ENCODE peak calls at places on chromosomes 13 and 19, in eight cellular contexts. Y, N, H, E, B, P, Q and R are unnamed samples.

GRCh38 chr13:79548886-79549285 is 67.9 kb downstream of the NDFIP2 start:
- DNase-seq in E (peak; percentile 4), H (no peak), P (no peak), N (no peak), Y (no peak), Q (no peak), B (no peak), R (no peak)

GRCh38 chr13:27696731-27697130 is 75.0 kb downstream of the POLR1D start:
- DNase-seq in H (no peak), P (no peak), N (no peak), B (no peak), E (no peak), Y (no peak), Q (no peak), R (no peak)

GRCh38 chr13:51585696-51586095 is 1.4 kb downstream of the WDFY2 start:
- DNase-seq in Q (no peak), H (no peak), P (no peak), Y (no peak), B (peak; percentile 44), E (no peak), N (no peak), R (no peak)

GRCh38 chr19:10568444-10568825 is 344 bp downstream of the CDKN2D start:
- DNase-seq in E (no peak), N (no peak), Y (no peak), P (peak; percentile 57), B (no peak), H (no peak), Q (no peak), R (no peak)

GRCh38 chr19:5820785-5821184 is 15.9 kb downstream of the NRTN start:
- DNase-seq in P (no peak), E (no peak), H (no peak), Q (no peak), Y (no peak), N (no peak), B (no peak), R (no peak)

GRCh38 chr13:32007494-32007893 is 24.1 kb upstream of the FRY start:
- DNase-seq in H (no peak), E (no peak), Y (no peak), B (no peak), N (no peak), Q (no peak), P (no peak), R (no peak)

GRCh38 chr19:40592170-40592569 is 9.0 kb upstream of the LTBP4 start:
- DNase-seq in Q (peak; percentile 56), H (no peak), B (peak; percentile 83), P (no peak), Y (peak; percentile 71), E (peak; percentile 41), N (no peak), R (peak; percentile 62)

GRCh38 chr13:35479691-35480090 is 3.2 kb upstream of the MAB21L1 start:
- DNase-seq in E (no peak), B (no peak), Q (no peak), P (no peak), Y (no peak), H (no peak), N (no peak), R (no peak)

GRCh38 chr19:13881692-13882418 is 4.9 kb downstream of the NANOS3 start:
- DNase-seq in E (no peak), B (no peak), Q (no peak), P (peak; percentile 33), Y (no peak), N (no peak), H (no peak), R (no peak)

GRCh38 chr19:17967258-17968051 is 548 bp downstream of the KCNN1 start:
- DNase-seq in Y (peak; percentile 48), E (no peak), P (no peak), N (no peak), B (no peak), H (no peak), Q (no peak), R (peak; percentile 63)

GRCh38 chr19:18768997-18769891 is 21.9 kb downstream of the COMP start:
- DNase-seq in Y (no peak), E (no peak), Q (no peak), P (no peak), H (no peak), N (no peak), B (no peak), R (no peak)

GRCh38 chr19:58392945-58393724 is 2.3 kb upstream of the RNF225 start:
- DNase-seq in Y (no peak), N (no peak), E (no peak), Q (no peak), P (no peak), H (no peak), B (no peak), R (no peak)

GRCh38 chr19:28633223-28634030 is 579.5 kb downstream of the UQCRFS1 start:
- DNase-seq in Q (peak; percentile 44), H (no peak), N (peak; percentile 21), Y (peak; percentile 44), P (peak; percentile 36), E (peak; percentile 5), B (peak; percentile 51), R (peak; percentile 79)

GRCh38 chr19:17725422-17726078 is 6.3 kb downstream of the MAP1S start:
- DNase-seq in E (no peak), Q (no peak), P (no peak), Y (no peak), B (no peak), H (no peak), N (no peak), R (peak; percentile 85)

GRCh38 chr19:16161848-16162247 is 11.5 kb downstream of the CIB3 start:
- DNase-seq in E (no peak), B (peak; percentile 93), P (no peak), N (peak; percentile 41), Q (no peak), Y (no peak), H (no peak), R (no peak)

GRCh38 chr13:101383595-101383994 is 32.7 kb downstream of the NALCN start:
- DNase-seq in B (no peak), H (no peak), N (no peak), Q (no peak), E (no peak), Y (no peak), P (no peak), R (no peak)

GRCh38 chr19:18220632-18221275 is 5.5 kb downstream of the PDE4C start:
- DNase-seq in E (no peak), Q (no peak), H (no peak), Y (peak; percentile 33), P (no peak), B (no peak), N (no peak), R (peak; percentile 93)

GRCh38 chr19:34404109-34404909 is at the start of gene PDCD2L:
- DNase-seq in N (peak; percentile 40), P (peak; percentile 95), Y (peak; percentile 92), E (peak; percentile 86), H (peak; percentile 94), B (peak; percentile 87), Q (peak; percentile 96), R (peak; percentile 97)

GRCh38 chr13:34300559-34300958 is 482.6 kb downstream of the RFC3 start:
- DNase-seq in H (no peak), P (no peak), Y (no peak), B (peak; percentile 4), Q (no peak), N (no peak), E (no peak), R (no peak)

GRCh38 chr13:30818323-30818960 is 83.1 kb downstream of the ALOX5AP start:
- DNase-seq in P (no peak), B (peak; percentile 61), H (no peak), E (no peak), Y (no peak), N (no peak), Q (peak; percentile 81), R (no peak)

GRCh38 chr19:7348587-7349230 is at the start of gene ARHGEF18:
- DNase-seq in Q (no peak), P (peak; percentile 45), N (no peak), Y (no peak), E (no peak), H (peak; percentile 48), B (no peak), R (no peak)

GRCh38 chr19:55467236-55468053 is 2.9 kb upstream of the C19orf85 start:
- DNase-seq in H (peak; percentile 90), E (no peak), Y (no peak), N (no peak), B (peak; percentile 45), P (peak; percentile 72), Q (peak; percentile 64), R (peak; percentile 84)

GRCh38 chr19:30856376-30856775 is 484.2 kb downstream of the ZNF536 start:
- DNase-seq in P (no peak), H (no peak), Q (no peak), B (no peak), E (no peak), Y (no peak), N (no peak), R (no peak)

GRCh38 chr13:44211286-44211685 is 162.3 kb upstream of the SERP2 start:
- DNase-seq in P (no peak), N (no peak), B (no peak), E (no peak), H (no peak), Q (no peak), Y (no peak), R (no peak)

GRCh38 chr13:46181799-46182490 is at the start of gene LCP1:
- DNase-seq in Y (no peak), N (no peak), P (peak; percentile 53), H (no peak), Q (no peak), B (peak; percentile 60), E (no peak), R (peak; percentile 38)

GRCh38 chr19:5831152-5831551 is 8.3 kb downstream of the FUT6 start:
- DNase-seq in P (no peak), N (no peak), H (no peak), Q (no peak), E (no peak), Y (no peak), B (no peak), R (no peak)

GRCh38 chr13:31369213-31369612 is 169.4 kb downstream of the B3GLCT start:
- DNase-seq in H (no peak), E (no peak), Y (no peak), N (no peak), P (no peak), B (no peak), Q (no peak), R (no peak)

GRCh38 chr19:2246801-2247361 is 2.2 kb upstream of the AMH start:
- DNase-seq in E (no peak), N (no peak), Q (no peak), B (peak; percentile 78), P (no peak), H (no peak), Y (no peak), R (peak; percentile 65)